ENCODE peak calls at places on chromosomes 16 and 17, in eight cellular contexts. N is lower lobe of right lung, Y is cardiac muscle cell, S is PC-3, M is PC-9, W is lung, V is A549, G is mammary epithelial cell. I is an unnamed sample.

GRCh38 chr16:80599466-80599865 is 58.7 kb downstream of the DYNLRB2 start:
- DNase-seq in N (no peak), Y (no peak), S (peak; percentile 78), M (no peak), W (no peak), V (no peak), G (no peak), I (no peak)

GRCh38 chr17:17750881-17751280 is 69.6 kb downstream of the RAI1 start:
- DNase-seq in N (no peak), Y (no peak), S (no peak), M (peak; percentile 32), W (no peak), V (no peak), G (no peak), I (no peak)

GRCh38 chr16:27427538-27427937 is 25.6 kb downstream of the IL21R start:
- DNase-seq in N (no peak), Y (no peak), S (no peak), M (no peak), W (peak; percentile 17), V (no peak), G (no peak), I (no peak)

GRCh38 chr17:48335858-48336500 is 94.0 kb downstream of the SKAP1 start:
- DNase-seq in N (no peak), Y (peak; percentile 53), S (peak; percentile 96), M (peak; percentile 49), W (no peak), V (peak; percentile 68), G (peak; percentile 53), I (no peak)

GRCh38 chr16:11251525-11252481 is 4.2 kb downstream of the SOCS1 start:
- DNase-seq in N (no peak), Y (no peak), S (no peak), M (no peak), W (no peak), V (no peak), G (no peak), I (no peak)

GRCh38 chr17:57045868-57046671 is 39.0 kb upstream of the AKAP1 start:
- DNase-seq in N (peak; percentile 65), Y (no peak), S (no peak), M (no peak), W (peak; percentile 33), V (no peak), G (peak; percentile 30), I (peak; percentile 69)

GRCh38 chr16:84062734-84063640 is 20.4 kb upstream of the SLC38A8 start:
- DNase-seq in N (peak; percentile 84), Y (peak; percentile 88), S (peak; percentile 69), M (peak; percentile 44), W (peak; percentile 80), V (peak; percentile 78), G (peak; percentile 64), I (peak; percentile 75)

GRCh38 chr16:22318690-22319358 is 21.6 kb downstream of the POLR3E start:
- DNase-seq in N (no peak), Y (no peak), S (peak; percentile 52), M (no peak), W (no peak), V (peak; percentile 55), G (peak; percentile 28), I (no peak)

GRCh38 chr16:58377932-58378331 is 14.3 kb upstream of the GINS3 start:
- DNase-seq in N (no peak), Y (no peak), S (no peak), M (no peak), W (no peak), V (no peak), G (no peak), I (no peak)

GRCh38 chr16:1787056-1787321 is 4.2 kb downstream of the NUBP2 start:
- DNase-seq in N (no peak), Y (no peak), S (no peak), M (no peak), W (no peak), V (no peak), G (no peak), I (no peak)

GRCh38 chr16:1788708-1789100 is 4.8 kb downstream of the IGFALS start:
- DNase-seq in N (peak; percentile 43), Y (no peak), S (no peak), M (no peak), W (no peak), V (no peak), G (no peak), I (no peak)

GRCh38 chr16:1787322-1788094 is 4.7 kb downstream of the NUBP2 start:
- DNase-seq in N (peak; percentile 42), Y (no peak), S (no peak), M (no peak), W (no peak), V (no peak), G (no peak), I (no peak)

GRCh38 chr16:1789643-1790045 is 3.9 kb downstream of the IGFALS start:
- DNase-seq in N (no peak), Y (no peak), S (no peak), M (no peak), W (no peak), V (no peak), G (no peak), I (peak; percentile 62)

GRCh38 chr16:1788095-1788707 is 5.3 kb downstream of the IGFALS start:
- DNase-seq in N (no peak), Y (no peak), S (no peak), M (no peak), W (no peak), V (no peak), G (no peak), I (peak; percentile 56)
- H3K4me1 ChIP-seq in N (peaks cover 23% of the 10 kb centered on the region), Y (no peaks in the 10 kb centered on the region), S (no peaks in the 10 kb centered on the region), M (peaks cover 7% of the 10 kb centered on the region), W (no peaks in the 10 kb centered on the region), V (peaks cover 6% of the 10 kb centered on the region), G (peaks cover 19% of the 10 kb centered on the region), I (peaks cover 14% of the 10 kb centered on the region)

DNA sequence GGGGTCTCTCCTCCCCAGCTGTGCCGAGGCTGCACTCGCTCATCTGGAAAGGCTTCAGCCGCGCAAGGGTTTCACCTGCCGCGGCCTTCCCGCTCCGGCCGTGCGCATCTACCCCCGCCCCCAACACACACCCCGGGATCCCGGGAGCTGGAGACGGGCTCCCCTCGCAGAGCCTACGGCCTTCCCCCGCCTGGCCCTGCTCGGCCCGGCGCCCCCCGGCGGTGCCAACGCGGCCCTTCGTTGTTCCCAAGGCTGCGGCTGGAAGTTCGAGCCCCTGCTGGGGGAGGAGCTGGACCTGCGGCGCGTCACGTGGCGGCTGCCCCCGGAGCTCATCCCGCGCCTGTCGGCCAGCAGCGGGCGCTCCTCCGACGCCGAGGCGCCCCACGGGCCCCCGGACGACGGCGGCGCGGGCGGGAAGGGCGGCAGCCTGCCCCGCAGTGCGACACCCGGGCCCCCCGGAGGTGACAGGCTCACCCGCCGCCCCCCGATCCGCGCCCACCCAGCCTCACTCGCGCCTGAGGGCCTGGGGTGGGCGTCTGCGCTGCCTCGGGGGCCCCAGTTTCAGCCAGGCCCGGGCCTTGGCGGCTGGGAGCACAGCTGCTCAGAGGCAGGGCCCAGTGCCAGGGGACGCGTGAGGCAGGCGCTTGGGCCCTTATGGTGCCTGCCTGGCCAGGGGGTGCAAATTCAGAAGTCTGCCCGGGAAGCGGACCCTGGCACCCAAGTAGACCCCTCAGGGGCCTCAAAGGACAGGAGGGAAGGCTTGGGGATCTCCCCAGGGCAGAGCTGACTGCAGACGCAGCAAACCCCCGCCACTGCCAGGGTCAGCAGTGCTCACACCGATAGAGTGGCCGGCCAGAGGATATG is 11.2 kb downstream of the GALK1 start:
- DNase-seq in N (peak; percentile 78), Y (peak; percentile 82), S (no peak), M (no peak), W (peak; percentile 47), V (no peak), G (no peak), I (peak; percentile 83)
- TF ChIP-seq CTCF in N (peak; percentile 70), Y (peak; percentile 58), S (no peak), M (no peak), W (peak; percentile 80), V (no peak), G (no peak), I (peak; percentile 46)

GRCh38 chr17:45301674-45302073 is 15.1 kb downstream of the MAP3K14 start:
- DNase-seq in N (no peak), Y (no peak), S (no peak), M (no peak), W (no peak), V (no peak), G (no peak), I (no peak)

GRCh38 chr17:45300060-45300751 is 16.6 kb downstream of the MAP3K14 start:
- DNase-seq in N (no peak), Y (no peak), S (no peak), M (no peak), W (no peak), V (no peak), G (no peak), I (no peak)

GRCh38 chr17:45296833-45297124 is 20.0 kb downstream of the MAP3K14 start:
- DNase-seq in N (no peak), Y (no peak), S (peak; percentile 48), M (peak; percentile 57), W (no peak), V (no peak), G (no peak), I (no peak)

GRCh38 chr17:45298546-45299285 is 18.1 kb downstream of the MAP3K14 start:
- DNase-seq in N (no peak), Y (no peak), S (peak; percentile 36), M (no peak), W (no peak), V (no peak), G (no peak), I (no peak)

DNA sequence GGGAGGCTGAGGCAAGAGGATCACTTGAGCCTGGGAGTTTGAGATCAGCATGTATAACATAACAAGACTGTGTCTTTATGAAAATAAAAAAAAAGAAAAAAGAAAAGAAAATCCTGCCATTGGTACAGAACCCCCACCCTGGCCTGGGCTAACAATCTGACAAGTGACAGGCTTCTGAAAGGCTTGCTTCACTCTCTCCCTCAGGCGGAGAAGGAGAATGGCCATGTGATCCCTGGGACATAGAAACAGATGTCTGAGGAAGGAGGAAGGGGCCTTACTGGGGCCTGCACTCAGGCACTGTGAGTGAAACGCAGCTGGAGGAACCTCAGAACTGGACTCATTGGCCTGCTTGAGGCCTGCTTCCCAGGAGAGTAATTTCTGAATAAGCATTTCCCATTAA is 17.5 kb downstream of the MAP3K14 start:
- DNase-seq in N (no peak), Y (peak; percentile 61), S (no peak), M (no peak), W (no peak), V (no peak), G (no peak), I (no peak)
- H3K4me1 ChIP-seq in N (peaks cover 91% of the 10 kb centered on the region), Y (peaks cover 25% of the 10 kb centered on the region), S (peaks cover 46% of the 10 kb centered on the region), M (peaks cover 39% of the 10 kb centered on the region), W (peaks cover 10% of the 10 kb centered on the region), V (peaks cover 91% of the 10 kb centered on the region), G (peaks cover 50% of the 10 kb centered on the region), I (peaks cover 31% of the 10 kb centered on the region)

GRCh38 chr16:65704866-65705265 is 583.0 kb upstream of the CDH11 start:
- DNase-seq in N (no peak), Y (peak; percentile 19), S (no peak), M (no peak), W (no peak), V (no peak), G (no peak), I (no peak)
- TF ChIP-seq CTCF in N (no peak), Y (peak; percentile 42), S (peak; percentile 49), M (no peak), W (no peak), V (no peak), G (peak; percentile 74), I (no peak)

DNA sequence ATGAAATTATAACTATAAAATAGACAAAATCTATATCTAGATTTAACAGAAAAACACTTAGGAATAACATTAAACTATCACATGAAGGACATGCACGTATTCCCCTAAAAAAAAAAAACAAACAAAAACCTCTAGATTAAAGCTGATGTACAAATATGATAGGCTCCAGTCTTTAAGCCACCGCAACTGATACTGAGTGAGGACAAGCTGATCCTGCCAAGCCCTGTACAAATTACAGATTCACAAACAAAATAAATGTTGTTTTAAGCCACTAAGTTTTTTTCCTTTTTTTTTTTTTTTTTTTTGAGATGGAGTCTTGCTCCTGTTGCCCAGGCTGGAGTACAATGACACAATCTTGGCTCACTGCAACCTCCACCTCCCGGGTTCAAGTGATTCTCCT is 35.3 kb downstream of the SMURF2 start:
- DNase-seq in N (no peak), Y (no peak), S (no peak), M (no peak), W (no peak), V (no peak), G (no peak), I (no peak)
- H3K4me1 ChIP-seq in N (peaks cover 65% of the 10 kb centered on the region), Y (no peaks in the 10 kb centered on the region), S (peaks cover 28% of the 10 kb centered on the region), M (peaks cover 58% of the 10 kb centered on the region), W (peaks cover 35% of the 10 kb centered on the region), V (peaks cover 22% of the 10 kb centered on the region), G (peaks cover 20% of the 10 kb centered on the region), I (peaks cover 13% of the 10 kb centered on the region)